ENCODE peak calls at places on chromosomes 3 and 15, in eight cellular contexts. Z, J, K, Q, O, G, N and H are unnamed samples.
A peak's percentile ranks its signal among the peaks of the same experiment; 100 is the strongest.

GRCh38 chr15:41796457-41796856 is 22.2 kb downstream of the MAPKBP1 start:
- DNase-seq in Z (no peak), J (no peak), K (no peak), Q (no peak), O (no peak), G (no peak), N (no peak), H (peak; percentile 53)

GRCh38 chr15:63385911-63386531 is 4.4 kb upstream of the CA12 start:
- DNase-seq in Z (no peak), J (no peak), K (no peak), Q (no peak), O (no peak), G (no peak), N (no peak), H (no peak)

GRCh38 chr3:159765860-159766294 is 222.8 kb upstream of the IL12A start:
- DNase-seq in Z (no peak), J (no peak), K (no peak), Q (no peak), O (no peak), G (no peak), N (peak; percentile 29), H (no peak)

GRCh38 chr3:123328851-123329635 is 119.8 kb downstream of the ADCY5 start:
- DNase-seq in Z (peak; percentile 89), J (peak; percentile 85), K (no peak), Q (peak; percentile 89), O (peak; percentile 85), G (peak; percentile 86), N (peak; percentile 83), H (peak; percentile 95)

GRCh38 chr15:52148409-52148808 is 35.8 kb upstream of the BCL2L10 start:
- DNase-seq in Z (no peak), J (no peak), K (no peak), Q (no peak), O (no peak), G (no peak), N (no peak), H (no peak)

GRCh38 chr3:10370429-10370828 is 49.5 kb upstream of the SEC13 start:
- DNase-seq in Z (no peak), J (no peak), K (no peak), Q (no peak), O (peak; percentile 30), G (no peak), N (no peak), H (no peak)

GRCh38 chr3:120180731-120181412 is 86.6 kb upstream of the GSK3B start:
- DNase-seq in Z (no peak), J (no peak), K (no peak), Q (no peak), O (no peak), G (no peak), N (no peak), H (no peak)

GRCh38 chr15:56341201-56341600 is 24.0 kb upstream of the TEX9 start:
- DNase-seq in Z (no peak), J (no peak), K (no peak), Q (no peak), O (no peak), G (no peak), N (no peak), H (no peak)

GRCh38 chr15:95326689-95327525 is 1003.6 kb upstream of the NR2F2 start:
- DNase-seq in Z (peak; percentile 6), J (no peak), K (no peak), Q (peak; percentile 84), O (no peak), G (peak; percentile 13), N (peak; percentile 28), H (no peak)

GRCh38 chr3:119733812-119734211 is 31.0 kb downstream of the CFAP91 start:
- DNase-seq in Z (no peak), J (no peak), K (no peak), Q (no peak), O (no peak), G (no peak), N (no peak), H (no peak)

GRCh38 chr3:145889730-145890129 is 271.3 kb downstream of the PLOD2 start:
- DNase-seq in Z (no peak), J (no peak), K (no peak), Q (no peak), O (no peak), G (no peak), N (no peak), H (no peak)

GRCh38 chr3:63395960-63396359 is 117.9 kb downstream of the SYNPR start:
- DNase-seq in Z (no peak), J (no peak), K (no peak), Q (no peak), O (no peak), G (no peak), N (no peak), H (no peak)

GRCh38 chr3:112303811-112304325 is 9.9 kb upstream of the SLC9C1 start:
- DNase-seq in Z (no peak), J (no peak), K (no peak), Q (no peak), O (no peak), G (no peak), N (peak; percentile 24), H (no peak)

GRCh38 chr15:99556010-99556409 is 9.8 kb upstream of the MEF2A start:
- DNase-seq in Z (no peak), J (no peak), K (no peak), Q (no peak), O (no peak), G (no peak), N (no peak), H (no peak)

DNA sequence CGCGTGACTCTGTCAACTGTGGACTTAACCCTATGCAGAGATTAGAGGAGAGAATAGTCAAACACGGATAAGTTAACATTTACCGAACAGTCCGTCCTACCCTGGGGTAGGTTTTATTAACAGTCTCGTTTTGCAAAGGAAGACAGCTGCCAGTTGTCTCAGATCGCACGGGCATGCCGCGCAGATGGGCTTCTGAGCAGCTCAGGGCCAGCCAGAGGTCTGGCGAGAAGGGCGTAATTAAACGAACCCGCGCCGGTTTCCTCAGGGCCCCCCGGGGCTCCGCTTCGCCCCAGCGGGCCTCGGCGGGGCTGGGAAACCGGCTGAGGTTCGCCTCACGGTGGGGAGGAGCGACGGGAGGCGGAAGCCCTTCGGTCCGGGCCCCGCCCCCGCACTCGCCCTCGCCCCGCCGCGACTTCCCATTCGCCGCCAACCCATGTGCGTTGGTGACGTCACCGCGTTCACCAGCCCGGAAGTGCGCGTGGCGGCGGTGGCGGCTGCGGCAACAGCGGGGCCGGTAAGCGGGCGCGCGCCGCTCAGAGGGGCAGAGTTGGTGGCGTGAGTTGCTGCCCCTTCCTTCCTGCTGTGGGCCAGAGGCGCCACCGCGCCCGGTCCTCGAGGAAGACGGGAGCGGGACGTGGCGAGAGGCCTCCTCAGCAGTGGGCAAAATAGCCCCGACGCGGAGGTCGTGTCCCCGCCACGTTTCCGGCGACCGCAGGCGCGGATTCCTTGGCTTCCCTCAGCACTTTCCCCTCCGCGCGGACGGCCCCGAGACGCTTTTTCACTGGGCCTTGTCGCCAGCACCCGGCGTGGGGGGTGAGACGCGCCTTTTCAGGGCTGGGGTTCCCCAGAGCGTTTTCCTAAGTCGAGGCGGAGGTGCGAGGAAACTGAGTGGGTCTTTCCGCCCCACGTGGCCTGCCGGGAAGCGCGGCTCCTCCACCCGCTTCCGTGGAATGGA is at the start of gene TRNT1:
- DNase-seq in Z (peak; percentile 97), J (peak; percentile 98), K (peak; percentile 49), Q (peak; percentile 97), O (peak; percentile 98), G (peak; percentile 98), N (peak; percentile 98), H (peak; percentile 93)
- TF ChIP-seq POLR2A in Z (peak; percentile 94), J (peak; percentile 71), K (no peak), Q (peak; percentile 90), O (peak; percentile 88), G (peak; percentile 87), N (no peak), H (peak; percentile 38)

DNA sequence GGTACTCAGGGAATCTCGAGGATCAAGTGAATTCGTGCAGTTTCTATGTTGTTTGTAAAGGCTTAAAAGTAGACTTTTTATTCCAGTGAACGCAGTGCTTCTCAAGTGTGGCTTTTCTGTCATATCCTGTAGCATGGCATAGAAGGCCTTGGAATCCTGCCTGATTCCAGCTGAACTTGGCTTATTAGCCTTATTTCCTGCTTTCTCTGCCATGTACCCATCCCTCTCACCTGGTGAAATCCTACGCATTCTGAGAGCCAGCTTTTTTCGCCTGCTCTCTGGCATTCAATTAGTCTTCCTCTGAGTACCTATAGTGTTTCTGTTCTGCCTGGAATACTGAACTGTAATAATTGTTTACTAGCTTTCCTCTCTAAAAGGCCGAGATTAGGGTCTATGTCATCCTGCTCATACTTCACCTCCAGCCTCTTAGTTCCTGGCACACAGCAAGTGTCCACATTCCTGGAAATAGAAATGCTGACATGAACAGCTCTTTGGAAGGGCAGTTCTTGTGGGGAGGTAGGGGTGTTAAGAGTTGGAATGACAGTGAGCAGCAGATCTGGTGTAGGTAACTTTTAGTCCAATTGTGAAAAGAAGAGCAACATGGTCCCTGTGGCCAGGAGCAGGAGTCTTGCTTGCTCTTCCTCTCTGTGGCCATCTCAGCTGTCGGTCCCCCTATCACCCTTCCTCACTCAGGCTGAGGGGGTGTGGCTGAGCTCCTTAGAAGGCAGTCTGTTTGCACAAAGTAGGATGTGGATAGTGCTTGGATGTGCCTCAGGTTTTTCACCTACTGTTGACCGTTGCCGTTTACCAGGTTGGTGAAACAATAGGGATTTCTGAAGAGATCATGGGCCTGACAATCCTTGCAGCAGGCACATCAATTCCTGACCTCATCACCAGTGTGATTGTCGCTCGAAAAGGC is 30.4 kb downstream of the SLC24A1 start:
- DNase-seq in Z (no peak), J (no peak), K (no peak), Q (no peak), O (no peak), G (no peak), N (no peak), H (no peak)
- TF ChIP-seq POLR2A in Z (no peak), J (no peak), K (no peak), Q (no peak), O (no peak), G (no peak), N (no peak), H (no peak)

GRCh38 chr3:156553705-156554356 is 1.1 kb downstream of the SSR3 start:
- DNase-seq in Z (peak; percentile 61), J (no peak), K (no peak), Q (no peak), O (no peak), G (peak; percentile 27), N (no peak), H (no peak)
- TF ChIP-seq POLR2A in Z (no peak), J (no peak), K (no peak), Q (no peak), O (no peak), G (no peak), N (no peak), H (no peak)

GRCh38 chr3:129594907-129595390 is 11.5 kb downstream of the PLXND1 start:
- DNase-seq in Z (no peak), J (no peak), K (no peak), Q (no peak), O (no peak), G (no peak), N (no peak), H (no peak)

GRCh38 chr3:129593230-129593594 is 13.3 kb downstream of the PLXND1 start:
- DNase-seq in Z (no peak), J (no peak), K (no peak), Q (no peak), O (no peak), G (no peak), N (no peak), H (no peak)

GRCh38 chr3:129591932-129592331 is 14.5 kb downstream of the PLXND1 start:
- DNase-seq in Z (no peak), J (no peak), K (no peak), Q (no peak), O (no peak), G (no peak), N (no peak), H (no peak)

GRCh38 chr3:129592362-129593150 is 13.9 kb downstream of the PLXND1 start:
- DNase-seq in Z (peak; percentile 43), J (no peak), K (peak; percentile 7), Q (peak; percentile 81), O (no peak), G (peak; percentile 76), N (peak; percentile 91), H (peak; percentile 80)

GRCh38 chr3:129593595-129594339 is 12.7 kb downstream of the PLXND1 start:
- DNase-seq in Z (peak; percentile 41), J (no peak), K (no peak), Q (no peak), O (no peak), G (peak; percentile 49), N (no peak), H (no peak)
- TF ChIP-seq POLR2A in Z (no peak), J (no peak), K (no peak), Q (no peak), O (no peak), G (no peak), N (no peak), H (no peak)